ENCODE peak calls at places on chromosomes 12 and 14, in six cellular contexts. N is HepG2, A is GM23338, X is HCT116, O is IMR-90, H is mammary epithelial cell. D is an unnamed sample.

GRCh38 chr14:83470466-83470865 is 1936.8 kb upstream of the SEL1L start:
- DNase-seq in A (no peak), O (no peak), N (no peak), H (no peak), X (no peak), D (no peak)

GRCh38 chr12:52582971-52583456 is 9.4 kb upstream of the KRT74 start:
- DNase-seq in H (peak; percentile 87), N (peak; percentile 40), X (peak; percentile 36), A (peak; percentile 85), O (peak; percentile 43), D (peak; percentile 18)

GRCh38 chr12:109553929-109554500 is 19.3 kb downstream of the MMAB start:
- DNase-seq in N (no peak), H (no peak), O (no peak), X (no peak), A (no peak), D (no peak)

GRCh38 chr12:2265461-2266167 is 212.8 kb downstream of the CACNA1C start:
- DNase-seq in X (no peak), H (no peak), N (no peak), O (no peak), A (no peak), D (peak; percentile 69)

GRCh38 chr12:53585726-53586125 is 40.5 kb downstream of the ATF7 start:
- DNase-seq in X (no peak), O (no peak), A (no peak), N (no peak), H (no peak), D (no peak)

GRCh38 chr12:20492251-20492728 is 124.0 kb downstream of the PDE3A start:
- DNase-seq in H (peak; percentile 1), A (peak; percentile 22), X (peak; percentile 67), N (no peak), O (peak; percentile 65), D (peak; percentile 58)

GRCh38 chr14:31346097-31346496 is 74.3 kb downstream of the HEATR5A start:
- DNase-seq in O (no peak), H (no peak), N (no peak), X (no peak), A (no peak), D (no peak)

GRCh38 chr12:101891462-101891971 is 14.1 kb downstream of the DRAM1 start:
- DNase-seq in X (no peak), N (peak; percentile 86), H (peak; percentile 54), O (peak; percentile 95), A (no peak), D (peak; percentile 90)

GRCh38 chr12:10661338-10661737 is 12.5 kb downstream of the STYK1 start:
- DNase-seq in H (peak; percentile 22), X (no peak), A (no peak), O (peak; percentile 47), N (no peak), D (no peak)

GRCh38 chr14:92680781-92681650 is 67.4 kb downstream of the LGMN start:
- DNase-seq in N (peak; percentile 40), H (peak; percentile 61), A (peak; percentile 84), O (peak; percentile 71), X (peak; percentile 26), D (peak; percentile 29)

GRCh38 chr12:124345795-124346194 is 50.9 kb downstream of the RFLNA start:
- DNase-seq in H (no peak), N (no peak), O (peak; percentile 19), X (no peak), A (no peak), D (no peak)

GRCh38 chr12:6343518-6343917 is 1.6 kb upstream of the TNFRSF1A start:
- DNase-seq in O (no peak), A (no peak), H (no peak), X (no peak), N (no peak), D (no peak)
- H4K20me1 ChIP-seq in O (peaks cover 26% of the 10 kb centered on the region), A (peaks cover 3% of the 10 kb centered on the region), H (no peaks in the 10 kb centered on the region), X (no peaks in the 10 kb centered on the region), N (no peaks in the 10 kb centered on the region), D (peaks cover 25% of the 10 kb centered on the region)

GRCh38 chr12:25529738-25530137 is 23.3 kb downstream of the LMNTD1 start:
- DNase-seq in O (peak; percentile 68), H (peak; percentile 43), A (no peak), N (no peak), X (no peak), D (peak; percentile 25)
- H2AFZ ChIP-seq in O (no peak overlapping the region), H (peak overlapping the region; percentile 49), A (no peak overlapping the region), N (no peak overlapping the region), X (no peak overlapping the region), D (no peak overlapping the region)

GRCh38 chr14:105469456-105470162 is 5.0 kb upstream of the CRIP2 start:
- DNase-seq in X (no peak), H (no peak), A (no peak), N (no peak), O (no peak), D (no peak)
- H4K20me1 ChIP-seq in X (no peaks in the 10 kb centered on the region), H (peaks cover 5% of the 10 kb centered on the region), A (no peaks in the 10 kb centered on the region), N (peaks cover 2% of the 10 kb centered on the region), O (peaks cover 15% of the 10 kb centered on the region), D (peaks cover 46% of the 10 kb centered on the region)

DNA sequence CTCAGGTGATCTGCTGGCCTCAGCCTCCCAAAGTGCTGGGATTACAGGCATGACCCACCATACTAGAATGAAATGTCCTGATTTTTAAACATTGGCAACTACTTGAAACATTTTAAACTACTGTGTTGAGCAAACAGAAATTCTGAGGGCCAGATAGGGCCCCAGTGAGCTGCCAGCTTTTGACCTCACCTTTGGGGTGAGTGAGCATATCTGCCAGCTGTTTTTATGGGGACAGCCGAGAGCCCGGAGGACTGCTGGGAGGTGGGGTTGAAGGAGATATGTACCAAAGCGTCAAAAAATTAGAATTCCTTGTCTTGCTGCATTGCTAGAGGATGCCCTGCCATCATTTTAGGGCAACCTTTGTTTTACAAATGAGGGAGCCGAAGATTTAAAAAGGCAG is 2.7 kb downstream of the GSTZ1 start:
- DNase-seq in A (no peak), N (no peak), O (no peak), X (no peak), H (no peak), D (no peak)
- H2AFZ ChIP-seq in A (no peak overlapping the region), N (no peak overlapping the region), O (no peak overlapping the region), X (no peak overlapping the region), H (no peak overlapping the region), D (no peak overlapping the region)

GRCh38 chr14:73775339-73776193 is 61.4 kb upstream of the PNMA1 start:
- DNase-seq in A (no peak), O (no peak), H (no peak), N (no peak), X (no peak), D (no peak)

GRCh38 chr14:73774671-73775070 is 60.5 kb upstream of the PNMA1 start:
- DNase-seq in X (no peak), N (no peak), H (no peak), A (no peak), O (no peak), D (no peak)

GRCh38 chr14:73776194-73776537 is 62.0 kb upstream of the PNMA1 start:
- DNase-seq in N (no peak), A (no peak), H (no peak), X (no peak), O (no peak), D (peak; percentile 42)

GRCh38 chr14:73773441-73774243 is 59.5 kb upstream of the PNMA1 start:
- DNase-seq in H (no peak), A (no peak), O (no peak), N (no peak), X (no peak), D (no peak)

DNA sequence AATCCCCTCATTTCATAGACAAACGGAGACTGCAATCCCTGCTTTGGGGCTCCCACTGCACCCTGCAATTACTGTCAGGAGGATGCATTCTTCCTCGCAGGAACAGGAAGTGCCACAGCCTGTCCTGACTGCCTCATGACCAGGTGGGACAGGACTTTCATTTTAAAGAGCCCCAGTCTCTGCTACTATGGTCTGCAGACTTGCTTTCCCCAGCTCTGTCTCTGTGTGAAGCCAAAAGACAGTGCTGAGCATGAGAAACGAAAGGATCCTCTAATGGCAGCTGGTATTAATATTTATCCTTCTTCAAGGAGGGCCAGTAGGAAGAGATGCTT is 60.0 kb upstream of the PNMA1 start:
- DNase-seq in A (no peak), O (no peak), N (no peak), X (no peak), H (no peak), D (no peak)
- H4K20me1 ChIP-seq in A (no peaks in the 10 kb centered on the region), O (peaks cover 91% of the 10 kb centered on the region), N (peaks cover 72% of the 10 kb centered on the region), X (no peaks in the 10 kb centered on the region), H (no peaks in the 10 kb centered on the region), D (peaks cover 86% of the 10 kb centered on the region)

GRCh38 chr14:95174184-95174804 is 17.0 kb upstream of the DICER1 start:
- DNase-seq in N (no peak), O (peak; percentile 15), X (no peak), A (no peak), H (no peak), D (no peak)

GRCh38 chr14:95173518-95173917 is 16.2 kb upstream of the DICER1 start:
- DNase-seq in H (no peak), A (no peak), O (no peak), X (no peak), N (no peak), D (no peak)
- H2AFZ ChIP-seq in H (no peak overlapping the region), A (no peak overlapping the region), O (no peak overlapping the region), X (no peak overlapping the region), N (no peak overlapping the region), D (no peak overlapping the region)

GRCh38 chr14:99820702-99821331 is 27.6 kb downstream of the EML1 start:
- DNase-seq in X (no peak), N (no peak), A (no peak), O (no peak), H (no peak), D (no peak)
- H4K20me1 ChIP-seq in X (no peaks in the 10 kb centered on the region), N (no peaks in the 10 kb centered on the region), A (no peaks in the 10 kb centered on the region), O (peaks cover 90% of the 10 kb centered on the region), H (peaks cover 1% of the 10 kb centered on the region), D (peaks cover 100% of the 10 kb centered on the region)

DNA sequence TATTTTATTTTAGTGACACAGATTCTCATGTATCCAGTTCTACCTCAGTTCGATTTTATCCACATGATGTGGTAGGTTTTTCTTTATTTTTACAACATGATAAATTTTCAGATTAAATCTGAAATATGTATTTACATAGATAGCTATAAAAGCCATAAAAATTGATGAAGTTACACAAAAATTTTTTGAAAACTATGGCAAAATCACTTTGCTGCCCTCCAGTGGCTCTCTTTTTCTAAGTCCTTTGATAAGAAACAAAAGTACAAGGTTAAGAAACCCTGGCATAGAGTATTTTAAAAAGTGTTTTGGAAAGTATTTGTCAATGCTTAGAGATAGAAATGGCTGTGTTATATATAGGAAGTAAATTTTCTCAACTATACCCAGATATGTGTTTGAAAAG is 104.2 kb downstream of the PCNX1 start:
- DNase-seq in A (no peak), N (no peak), O (no peak), H (no peak), X (no peak), D (no peak)
- H2AFZ ChIP-seq in A (no peak overlapping the region), N (no peak overlapping the region), O (no peak overlapping the region), H (no peak overlapping the region), X (no peak overlapping the region), D (no peak overlapping the region)

D was measured in astrocyte.